ENCODE peak calls at places on chromosomes 6 and 20, in ten cellular contexts. One of them, this sample, is unnamed.

GRCh38 chr20:63384336-63384735 is 23.2 kb upstream of the CHRNA4 start:
- DNase-seq in T-helper 17 cell: no peak
- DNase-seq in left lung: no peak
- DNase-seq in skeletal muscle cell: no peak
- DNase-seq in left ventricle myocardium inferior: no peak
- DNase-seq in CD8-positive, alpha-beta memory T cell: no peak
- DNase-seq in uterus: no peak
- DNase-seq in HTR-8/SVneo: no peak
- DNase-seq in AG08395: no peak
- DNase-seq in naive B cell: no peak
- DNase-seq in this sample: no peak

GRCh38 chr6:109793793-109794192 is 102.7 kb downstream of the FIG4 start:
- DNase-seq in left lung: no peak
- DNase-seq in naive B cell: no peak
- DNase-seq in CD8-positive, alpha-beta memory T cell: no peak
- DNase-seq in T-helper 17 cell: no peak
- DNase-seq in uterus: peak
- DNase-seq in left ventricle myocardium inferior: no peak
- DNase-seq in skeletal muscle cell: peak
- DNase-seq in AG08395: peak
- DNase-seq in HTR-8/SVneo: peak
- DNase-seq in this sample: peak

GRCh38 chr6:83047065-83047754 is 18.4 kb downstream of the UBE3D start:
- DNase-seq in CD8-positive, alpha-beta memory T cell: no peak
- DNase-seq in uterus: no peak
- DNase-seq in naive B cell: no peak
- DNase-seq in AG08395: no peak
- DNase-seq in T-helper 17 cell: no peak
- DNase-seq in left ventricle myocardium inferior: no peak
- DNase-seq in HTR-8/SVneo: no peak
- DNase-seq in left lung: no peak
- DNase-seq in skeletal muscle cell: no peak
- DNase-seq in this sample: no peak

GRCh38 chr6:105603779-105604592 is 201.1 kb upstream of the PREP start:
- DNase-seq in T-helper 17 cell: no peak
- DNase-seq in left ventricle myocardium inferior: no peak
- DNase-seq in naive B cell: no peak
- DNase-seq in HTR-8/SVneo: no peak
- DNase-seq in uterus: peak
- DNase-seq in left lung: no peak
- DNase-seq in CD8-positive, alpha-beta memory T cell: no peak
- DNase-seq in skeletal muscle cell: peak
- DNase-seq in AG08395: peak
- DNase-seq in this sample: no peak

GRCh38 chr6:43503443-43503842 is 6.7 kb downstream of the LRRC73 start:
- DNase-seq in skeletal muscle cell: no peak
- DNase-seq in HTR-8/SVneo: no peak
- DNase-seq in left ventricle myocardium inferior: no peak
- DNase-seq in uterus: no peak
- DNase-seq in naive B cell: no peak
- DNase-seq in left lung: no peak
- DNase-seq in T-helper 17 cell: no peak
- DNase-seq in AG08395: no peak
- DNase-seq in CD8-positive, alpha-beta memory T cell: no peak
- DNase-seq in this sample: no peak

GRCh38 chr20:20212675-20213096 is 155.2 kb upstream of the INSM1 start:
- DNase-seq in left lung: no peak
- DNase-seq in uterus: no peak
- DNase-seq in T-helper 17 cell: no peak
- DNase-seq in HTR-8/SVneo: no peak
- DNase-seq in left ventricle myocardium inferior: peak
- DNase-seq in skeletal muscle cell: no peak
- DNase-seq in naive B cell: no peak
- DNase-seq in AG08395: no peak
- DNase-seq in CD8-positive, alpha-beta memory T cell: no peak
- DNase-seq in this sample: no peak

GRCh38 chr20:35328095-35328685 is 36.0 kb upstream of the FAM83C start:
- DNase-seq in naive B cell: no peak
- DNase-seq in T-helper 17 cell: no peak
- DNase-seq in left ventricle myocardium inferior: no peak
- DNase-seq in left lung: no peak
- DNase-seq in skeletal muscle cell: no peak
- DNase-seq in AG08395: no peak
- DNase-seq in uterus: no peak
- DNase-seq in CD8-positive, alpha-beta memory T cell: no peak
- DNase-seq in HTR-8/SVneo: no peak
- DNase-seq in this sample: no peak

GRCh38 chr6:103983860-103984259 is 875.9 kb downstream of the HACE1 start:
- DNase-seq in naive B cell: no peak
- DNase-seq in T-helper 17 cell: no peak
- DNase-seq in AG08395: no peak
- DNase-seq in uterus: no peak
- DNase-seq in left ventricle myocardium inferior: no peak
- DNase-seq in CD8-positive, alpha-beta memory T cell: no peak
- DNase-seq in skeletal muscle cell: no peak
- DNase-seq in HTR-8/SVneo: peak
- DNase-seq in left lung: no peak
- DNase-seq in this sample: no peak

GRCh38 chr6:96749891-96750290 is 87.4 kb downstream of the GPR63 start:
- DNase-seq in CD8-positive, alpha-beta memory T cell: no peak
- DNase-seq in uterus: no peak
- DNase-seq in skeletal muscle cell: no peak
- DNase-seq in T-helper 17 cell: no peak
- DNase-seq in left ventricle myocardium inferior: no peak
- DNase-seq in naive B cell: no peak
- DNase-seq in HTR-8/SVneo: no peak
- DNase-seq in left lung: no peak
- DNase-seq in AG08395: no peak
- DNase-seq in this sample: no peak

GRCh38 chr20:48617481-48617880 is 210.3 kb downstream of the PREX1 start:
- DNase-seq in naive B cell: no peak
- DNase-seq in T-helper 17 cell: no peak
- DNase-seq in uterus: no peak
- DNase-seq in HTR-8/SVneo: no peak
- DNase-seq in CD8-positive, alpha-beta memory T cell: no peak
- DNase-seq in left lung: no peak
- DNase-seq in AG08395: no peak
- DNase-seq in left ventricle myocardium inferior: no peak
- DNase-seq in skeletal muscle cell: no peak
- DNase-seq in this sample: no peak

GRCh38 chr6:34074064-34074739 is 71.7 kb downstream of the GRM4 start:
- DNase-seq in HTR-8/SVneo: no peak
- DNase-seq in naive B cell: no peak
- DNase-seq in left ventricle myocardium inferior: no peak
- DNase-seq in uterus: no peak
- DNase-seq in AG08395: no peak
- DNase-seq in T-helper 17 cell: no peak
- DNase-seq in CD8-positive, alpha-beta memory T cell: no peak
- DNase-seq in left lung: no peak
- DNase-seq in skeletal muscle cell: no peak
- DNase-seq in this sample: no peak

GRCh38 chr6:97697450-97697849 is 414.4 kb upstream of the MMS22L start:
- DNase-seq in uterus: no peak
- DNase-seq in CD8-positive, alpha-beta memory T cell: no peak
- DNase-seq in AG08395: peak
- DNase-seq in naive B cell: no peak
- DNase-seq in skeletal muscle cell: peak
- DNase-seq in left ventricle myocardium inferior: no peak
- DNase-seq in T-helper 17 cell: no peak
- DNase-seq in left lung: no peak
- DNase-seq in HTR-8/SVneo: no peak
- DNase-seq in this sample: no peak

GRCh38 chr6:53133961-53134360 is 14.7 kb downstream of the GCM1 start:
- DNase-seq in left lung: no peak
- DNase-seq in AG08395: no peak
- DNase-seq in left ventricle myocardium inferior: no peak
- DNase-seq in naive B cell: no peak
- DNase-seq in T-helper 17 cell: no peak
- DNase-seq in CD8-positive, alpha-beta memory T cell: no peak
- DNase-seq in HTR-8/SVneo: no peak
- DNase-seq in uterus: no peak
- DNase-seq in skeletal muscle cell: no peak
- DNase-seq in this sample: no peak

GRCh38 chr6:151242420-151242841 is 2.7 kb downstream of the AKAP12 start:
- DNase-seq in uterus: no peak
- DNase-seq in left ventricle myocardium inferior: no peak
- DNase-seq in AG08395: no peak
- DNase-seq in left lung: no peak
- DNase-seq in naive B cell: no peak
- DNase-seq in T-helper 17 cell: no peak
- DNase-seq in skeletal muscle cell: no peak
- DNase-seq in CD8-positive, alpha-beta memory T cell: no peak
- DNase-seq in HTR-8/SVneo: no peak
- DNase-seq in this sample: no peak

GRCh38 chr6:73586416-73586974 is 65.7 kb upstream of the EEF1A1 start:
- DNase-seq in naive B cell: no peak
- DNase-seq in left lung: no peak
- DNase-seq in HTR-8/SVneo: no peak
- DNase-seq in T-helper 17 cell: no peak
- DNase-seq in skeletal muscle cell: no peak
- DNase-seq in AG08395: no peak
- DNase-seq in CD8-positive, alpha-beta memory T cell: no peak
- DNase-seq in uterus: no peak
- DNase-seq in left ventricle myocardium inferior: no peak
- DNase-seq in this sample: no peak

GRCh38 chr6:151916680-151917164 is 109.2 kb downstream of the ESR1 start:
- DNase-seq in T-helper 17 cell: no peak
- DNase-seq in AG08395: peak
- DNase-seq in skeletal muscle cell: peak
- DNase-seq in left ventricle myocardium inferior: no peak
- DNase-seq in CD8-positive, alpha-beta memory T cell: no peak
- DNase-seq in HTR-8/SVneo: peak
- DNase-seq in naive B cell: no peak
- DNase-seq in uterus: no peak
- DNase-seq in left lung: no peak
- DNase-seq in this sample: no peak

GRCh38 chr20:19411811-19412210 is 199.4 kb downstream of the SLC24A3 start:
- DNase-seq in skeletal muscle cell: no peak
- DNase-seq in AG08395: no peak
- DNase-seq in uterus: no peak
- DNase-seq in T-helper 17 cell: no peak
- DNase-seq in left ventricle myocardium inferior: no peak
- DNase-seq in naive B cell: no peak
- DNase-seq in HTR-8/SVneo: no peak
- DNase-seq in CD8-positive, alpha-beta memory T cell: no peak
- DNase-seq in left lung: no peak
- DNase-seq in this sample: no peak